ENCODE peak calls at places on chromosomes 4 and X, in five cellular contexts. K, W, V, G and D are unnamed samples.

GRCh38 chrX:1534321-1535168 is 2.4 kb downstream of the P2RY8 start:
- DNase-seq in K (peak; percentile 43), W (peak; percentile 84), V (no peak), G (peak; percentile 69), D (peak; percentile 49)

GRCh38 chr4:93053140-93053539 is 749.4 kb downstream of the GRID2 start:
- DNase-seq in K (no peak), W (no peak), V (no peak), G (no peak), D (no peak)

GRCh38 chr4:170109586-170110289 is 20.0 kb upstream of the AADAT start:
- DNase-seq in K (no peak), W (no peak), V (no peak), G (no peak), D (no peak)

GRCh38 chr4:148116264-148116663 is 325.9 kb downstream of the NR3C2 start:
- DNase-seq in K (no peak), W (no peak), V (no peak), G (no peak), D (no peak)

GRCh38 chrX:136162827-136163427 is 15.6 kb downstream of the FHL1 start:
- DNase-seq in K (peak; percentile 61), W (no peak), V (no peak), G (peak; percentile 42), D (no peak)

GRCh38 chrX:109299091-109299490 is 182.8 kb downstream of the GUCY2F start:
- DNase-seq in K (no peak), W (no peak), V (no peak), G (no peak), D (no peak)

GRCh38 chr4:40228497-40229365 is 31.9 kb downstream of the RHOH start:
- DNase-seq in K (no peak), W (no peak), V (no peak), G (no peak), D (peak; percentile 69)

GRCh38 chr4:76984788-76985211 is 35.2 kb downstream of the SEPTIN11 start:
- DNase-seq in K (no peak), W (no peak), V (no peak), G (no peak), D (no peak)

DNA sequence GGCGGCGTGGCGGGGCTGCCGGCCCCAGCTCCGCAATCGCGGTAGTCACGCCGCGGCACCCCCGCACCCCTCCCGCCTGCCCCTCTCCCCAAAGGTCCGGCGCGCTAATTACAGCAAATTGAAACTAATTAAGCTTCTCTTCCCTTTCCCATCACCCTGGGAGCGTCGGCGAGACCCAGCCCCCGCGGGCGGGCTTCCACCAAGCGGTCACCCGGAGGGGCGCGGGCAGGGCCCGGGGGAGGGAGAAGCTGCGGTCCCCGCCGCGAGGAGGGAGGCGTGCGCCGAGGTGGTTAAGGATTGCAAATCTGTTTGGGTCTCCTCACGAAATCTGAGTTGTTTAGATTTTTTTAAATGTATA is 13.1 kb downstream of the ARX start:
- DNase-seq in K (no peak), W (no peak), V (no peak), G (no peak), D (no peak)
- H3K4me3 ChIP-seq in K (peak overlapping the region; percentile 41), W (no peak overlapping the region), V (no peak overlapping the region), G (no peak overlapping the region), D (no peak overlapping the region)

GRCh38 chrX:65635824-65636223 is 31.6 kb upstream of the MSN start:
- DNase-seq in K (no peak), W (no peak), V (no peak), G (no peak), D (no peak)
- TF ChIP-seq CTCF in K (no peak), W (no peak), V (no peak), G (no peak), D (no peak)

GRCh38 chr4:103918214-103918613 is 198.4 kb upstream of the TACR3 start:
- DNase-seq in K (no peak), W (no peak), V (no peak), G (no peak), D (no peak)

GRCh38 chr4:103915224-103915869 is 195.6 kb upstream of the TACR3 start:
- DNase-seq in K (no peak), W (no peak), V (no peak), G (peak; percentile 14), D (peak; percentile 33)
- H3K4me3 ChIP-seq in K (no peak overlapping the region), W (no peak overlapping the region), V (no peak overlapping the region), G (no peak overlapping the region), D (peak overlapping the region; percentile 11)

GRCh38 chrX:150577174-150577573 is 8.8 kb downstream of the MTM1 start:
- DNase-seq in K (no peak), W (no peak), V (no peak), G (no peak), D (no peak)
- TF ChIP-seq CTCF in K (no peak), W (no peak), V (no peak), G (no peak), D (no peak)

DNA sequence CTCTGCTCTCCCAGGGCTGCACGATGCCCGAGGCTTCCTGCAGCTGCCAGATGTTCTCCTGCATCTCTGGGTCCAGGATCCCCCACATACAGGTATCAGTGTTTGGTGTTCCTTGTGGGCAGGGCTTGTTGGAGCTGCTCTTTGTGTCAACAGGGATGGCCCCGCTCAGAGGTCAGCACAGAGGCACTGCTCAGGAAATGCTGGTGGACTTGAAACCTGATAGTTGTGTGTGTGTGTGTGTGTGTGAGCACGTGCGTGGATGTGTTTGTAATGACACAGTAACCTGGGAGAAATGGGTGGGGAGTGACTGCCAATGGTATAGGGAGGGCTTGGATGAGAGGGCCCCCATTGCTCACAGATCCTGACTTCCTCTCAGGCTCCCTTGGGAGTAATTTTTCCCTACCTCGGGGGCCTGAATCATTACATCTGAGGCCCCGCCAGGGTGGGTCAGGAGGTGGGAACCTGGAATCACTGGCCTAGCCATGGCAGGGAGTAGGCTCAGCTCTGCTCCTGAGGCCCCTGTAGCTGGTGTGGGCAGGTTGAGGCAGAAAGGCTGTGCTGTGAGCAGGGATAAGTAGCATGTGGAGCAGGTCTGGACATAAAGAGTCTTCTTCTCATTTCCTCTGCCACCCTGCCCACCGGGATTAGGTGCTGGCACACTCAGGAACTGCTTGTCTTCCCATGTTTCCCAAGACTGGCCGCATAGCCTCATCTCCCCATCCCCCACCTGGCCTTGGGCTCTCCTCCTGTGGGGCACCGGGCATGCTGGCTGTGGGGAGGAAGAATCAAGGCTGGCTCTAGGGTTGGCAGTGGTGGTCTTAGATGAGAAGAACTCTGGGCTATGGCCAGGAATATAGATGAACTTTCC is 2.5 kb upstream of the EFNB1 start:
- DNase-seq in K (no peak), W (no peak), V (no peak), G (no peak), D (no peak)
- H3K4me3 ChIP-seq in K (no peak overlapping the region), W (no peak overlapping the region), V (no peak overlapping the region), G (no peak overlapping the region), D (no peak overlapping the region)

GRCh38 chrX:63506320-63506719 is 155.2 kb upstream of the SPIN4 start:
- DNase-seq in K (no peak), W (no peak), V (no peak), G (peak; percentile 37), D (no peak)
- TF ChIP-seq CTCF in K (no peak), W (no peak), V (no peak), G (peak; percentile 55), D (no peak)

GRCh38 chr4:138972956-138973819 is 42.4 kb upstream of the NOCT start:
- DNase-seq in K (no peak), W (no peak), V (no peak), G (no peak), D (no peak)
- H3K4me3 ChIP-seq in K (no peak overlapping the region), W (no peak overlapping the region), V (no peak overlapping the region), G (no peak overlapping the region), D (no peak overlapping the region)